ENCODE peak calls at places on chromosomes 7 and 10, in six cellular contexts. Y, N, Z, T, I and R are unnamed samples.

GRCh38 chr7:26858735-26859134 is 5.7 kb downstream of the SKAP2 start:
- DNase-seq in I (no peak), Y (no peak), Z (no peak), T (no peak), N (no peak), R (no peak)

GRCh38 chr7:48337012-48337621 is 165.9 kb downstream of the ABCA13 start:
- DNase-seq in Z (no peak), N (no peak), Y (no peak), T (peak), I (no peak), R (no peak)

GRCh38 chr7:112271162-112271561 is 64.7 kb downstream of the ZNF277 start:
- DNase-seq in Y (no peak), N (no peak), T (no peak), I (no peak), Z (no peak), R (no peak)

GRCh38 chr10:95346715-95347401 is 56.1 kb upstream of the PDLIM1 start:
- DNase-seq in T (peak), Y (no peak), N (no peak), Z (no peak), I (peak), R (no peak)

GRCh38 chr10:42690449-42691360 is 52.3 kb upstream of the ZNF33B start:
- DNase-seq in T (peak), N (no peak), Z (no peak), I (no peak), Y (no peak), R (no peak)

GRCh38 chr7:127359011-127359410 is 33.5 kb downstream of the ZNF800 start:
- DNase-seq in T (no peak), N (no peak), Z (no peak), I (no peak), Y (no peak), R (no peak)

GRCh38 chr10:60490013-60490412 is 100.3 kb upstream of the ANK3 start:
- DNase-seq in N (no peak), Z (no peak), T (no peak), I (no peak), Y (no peak), R (no peak)

GRCh38 chr10:34346516-34347150 is 468.5 kb downstream of the PARD3 start:
- DNase-seq in Y (no peak), T (no peak), N (no peak), Z (no peak), I (no peak), R (no peak)

GRCh38 chr10:14952851-14953451 is 945 bp downstream of the DCLRE1C start:
- DNase-seq in Y (no peak), N (no peak), T (no peak), Z (no peak), I (no peak), R (no peak)

GRCh38 chr10:120999868-121000267 is 148.7 kb downstream of the WDR11 start:
- DNase-seq in Y (no peak), I (no peak), Z (no peak), N (no peak), T (no peak), R (no peak)

GRCh38 chr7:42940985-42941847 is 9.0 kb downstream of the MRPL32 start:
- DNase-seq in N (peak), Z (peak), Y (peak), T (peak), I (peak), R (peak)

GRCh38 chr7:111753968-111754367 is 191.7 kb upstream of the IMMP2L start:
- DNase-seq in N (no peak), T (no peak), Z (no peak), I (no peak), Y (no peak), R (no peak)

GRCh38 chr10:3468919-3469638 is 296.5 kb upstream of the PITRM1 start:
- DNase-seq in Z (peak), T (peak), N (peak), I (no peak), Y (no peak), R (peak)

GRCh38 chr7:102230593-102230992 is 56.1 kb upstream of the SH2B2 start:
- DNase-seq in N (no peak), T (no peak), Y (no peak), I (no peak), Z (no peak), R (no peak)